ENCODE peak calls at places on chromosomes 7 and 10, in five cellular contexts. P is AG10803, J is psoas muscle, U is left ventricle myocardium inferior, X is fibroblast of lung. Y is an unnamed sample.

GRCh38 chr10:122678266-122678665 is 21.4 kb downstream of the C10orf120 start:
- DNase-seq in X (no peak), U (no peak), J (no peak), P (no peak), Y (no peak)

GRCh38 chr10:14374745-14375445 is 44.2 kb upstream of the FRMD4A start:
- DNase-seq in U (no peak), J (no peak), X (no peak), P (peak), Y (no peak)

GRCh38 chr7:40133561-40134427 is 628 bp downstream of the MPLKIP start:
- DNase-seq in P (peak), J (no peak), X (peak), U (no peak), Y (peak)

GRCh38 chr10:6542999-6543430 is 37.1 kb downstream of the PRKCQ start:
- DNase-seq in U (no peak), P (no peak), X (no peak), J (no peak), Y (no peak)

GRCh38 chr7:130453051-130453450 is 12.2 kb upstream of the CEP41 start:
- DNase-seq in P (no peak), J (no peak), X (peak), U (no peak), Y (no peak)

GRCh38 chr7:149307775-149308501 is 45.9 kb downstream of the ZNF783 start:
- DNase-seq in U (no peak), P (no peak), J (no peak), X (no peak), Y (no peak)

GRCh38 chr10:84267503-84268126 is 22.8 kb downstream of the RGR start:
- DNase-seq in J (no peak), X (peak), U (no peak), P (peak), Y (peak)

GRCh38 chr10:75358835-75359421 is 42.6 kb downstream of the ZNF503 start:
- DNase-seq in J (peak), X (peak), P (peak), U (no peak), Y (peak)

GRCh38 chr10:26869528-26869927 is 8.8 kb upstream of the ABI1 start:
- DNase-seq in U (no peak), X (no peak), J (no peak), P (peak), Y (peak)

GRCh38 chr7:18459439-18459838 is 36.1 kb upstream of the HDAC9 start:
- DNase-seq in P (no peak), U (no peak), X (no peak), J (no peak), Y (no peak)

GRCh38 chr10:49175587-49176309 is 12.4 kb downstream of the TMEM273 start:
- DNase-seq in X (no peak), J (no peak), P (no peak), U (no peak), Y (no peak)

GRCh38 chr7:133119067-133119466 is 37.2 kb upstream of the CHCHD3 start:
- DNase-seq in J (no peak), P (no peak), X (no peak), U (no peak), Y (no peak)

GRCh38 chr7:45923290-45923689 is 2.2 kb upstream of the IGFBP3 start:
- DNase-seq in P (peak), X (peak), U (peak), J (peak), Y (peak)

GRCh38 chr7:149007615-149008014 is 20.7 kb downstream of the PDIA4 start:
- DNase-seq in U (no peak), J (no peak), P (no peak), X (no peak), Y (no peak)

GRCh38 chr10:17162828-17163227 is 33.2 kb upstream of the CUBN start:
- DNase-seq in X (no peak), P (no peak), U (no peak), J (no peak), Y (no peak)

GRCh38 chr7:77386165-77386824 is 29.9 kb downstream of the GSAP start:
- DNase-seq in X (no peak), U (no peak), J (no peak), P (peak), Y (peak)

GRCh38 chr7:44281811-44282600 is 43.4 kb downstream of the CAMK2B start:
- DNase-seq in X (no peak), J (peak), U (peak), P (no peak), Y (no peak)

GRCh38 chr10:52966904-52967303 is 194.3 kb upstream of the MBL2 start:
- DNase-seq in J (no peak), P (no peak), U (no peak), X (no peak), Y (no peak)

GRCh38 chr10:122060250-122060649 is 71.3 kb downstream of the TACC2 start:
- DNase-seq in P (peak), X (peak), U (no peak), J (no peak), Y (no peak)

GRCh38 chr10:43209064-43209455 is 57.8 kb downstream of the RASGEF1A start:
- DNase-seq in U (no peak), X (no peak), J (no peak), P (no peak), Y (no peak)

GRCh38 chr7:117972606-117973005 is 99.4 kb upstream of the CTTNBP2 start:
- DNase-seq in P (no peak), U (no peak), J (no peak), X (no peak), Y (no peak)

GRCh38 chr10:24723386-24723787 is 300 bp downstream of the ARHGAP21 start:
- DNase-seq in J (peak), U (no peak), X (no peak), P (peak), Y (no peak)

GRCh38 chr10:101783736-101784118 is 481 bp upstream of the NPM3 start:
- DNase-seq in J (no peak), U (no peak), P (no peak), X (no peak), Y (peak)

GRCh38 chr7:1989049-1989860 is 243.5 kb downstream of the MAD1L1 start:
- DNase-seq in J (no peak), X (no peak), U (no peak), P (no peak), Y (no peak)

GRCh38 chr10:113894581-113894980 is 40.1 kb downstream of the NHLRC2 start:
- DNase-seq in P (no peak), X (no peak), U (no peak), J (no peak), Y (no peak)

GRCh38 chr7:157811946-157812345 is 475.1 kb downstream of the DNAJB6 start:
- DNase-seq in U (peak), P (no peak), X (no peak), J (no peak), Y (no peak)

GRCh38 chr10:111113961-111114830 is 37.4 kb downstream of the ADRA2A start:
- DNase-seq in P (peak), X (no peak), J (peak), U (no peak), Y (peak)

GRCh38 chr10:103587073-103587472 is 93.6 kb downstream of the NEURL1 start:
- DNase-seq in P (no peak), J (no peak), U (no peak), X (no peak), Y (no peak)

GRCh38 chr10:103582331-103583123 is 89.0 kb downstream of the NEURL1 start:
- DNase-seq in X (no peak), J (no peak), U (no peak), P (no peak), Y (no peak)

GRCh38 chr10:103583871-103584215 is 90.3 kb downstream of the NEURL1 start:
- DNase-seq in X (no peak), U (no peak), P (no peak), J (no peak), Y (no peak)

GRCh38 chr10:103585011-103585405 is 91.5 kb downstream of the NEURL1 start:
- DNase-seq in X (no peak), P (no peak), J (no peak), U (no peak), Y (no peak)

GRCh38 chr10:103584216-103585010 is 90.9 kb downstream of the NEURL1 start:
- DNase-seq in U (no peak), J (peak), X (peak), P (peak), Y (peak)
- H3K4me3 ChIP-seq in U (peak), J (peak), X (no peak), P (peak), Y (no peak)

GRCh38 chr10:59557642-59558041 is 152.0 kb downstream of the SLC16A9 start:
- DNase-seq in J (no peak), P (no peak), U (no peak), X (no peak), Y (no peak)
- H3K4me3 ChIP-seq in J (no peak), P (no peak), U (no peak), X (no peak), Y (no peak)

DNA sequence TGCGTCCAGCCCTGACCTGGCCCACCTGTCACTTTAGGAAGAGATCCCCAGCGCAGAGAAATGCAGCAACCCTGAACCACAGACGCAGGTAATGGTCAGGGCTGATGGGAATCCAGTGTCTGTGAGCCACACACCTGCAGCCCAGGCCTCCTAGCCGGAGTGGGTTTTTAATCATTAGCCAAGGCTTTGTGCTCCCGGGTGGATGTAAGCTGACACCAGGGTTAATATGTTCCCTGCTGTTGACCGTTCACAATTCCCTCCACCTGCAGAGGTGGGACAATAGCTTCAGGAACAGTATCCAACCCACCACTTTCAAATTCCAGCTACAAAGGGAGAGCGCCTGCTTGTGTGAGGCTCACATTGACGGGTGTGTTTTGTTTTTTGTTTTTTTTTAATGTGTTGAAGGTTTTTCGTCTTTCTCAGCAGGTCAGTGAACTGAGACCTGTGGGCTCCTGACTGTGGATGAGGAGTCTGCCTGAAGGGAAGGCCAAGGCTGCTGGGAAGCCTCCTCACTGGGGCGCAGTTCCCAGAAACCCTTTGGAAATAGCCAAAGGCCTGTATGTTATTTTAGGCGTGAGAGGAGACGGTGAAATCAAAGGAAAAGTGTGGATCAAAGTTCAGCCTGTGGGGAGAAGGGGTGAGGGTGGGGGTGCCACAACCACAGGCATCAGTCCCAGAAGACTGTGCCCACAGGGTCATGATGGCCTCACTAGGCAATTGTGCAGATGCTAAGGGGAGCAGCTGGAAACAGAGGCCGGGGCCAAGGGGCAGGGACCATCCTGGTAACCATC is 111.1 kb downstream of the TNS3 start:
- DNase-seq in J (no peak), X (no peak), P (no peak), U (no peak), Y (peak)
- H3K4me3 ChIP-seq in J (no peak), X (no peak), P (no peak), U (no peak), Y (no peak)

GRCh38 chr10:93751832-93752231 is 5.9 kb upstream of the LGI1 start:
- DNase-seq in X (no peak), P (peak), J (no peak), U (no peak), Y (peak)
- H3K4me3 ChIP-seq in X (no peak), P (peak), J (peak), U (peak), Y (no peak)

GRCh38 chr7:21422747-21423146 is 5.1 kb upstream of the SP4 start:
- DNase-seq in P (no peak), X (no peak), U (no peak), J (no peak), Y (no peak)
- H3K4me3 ChIP-seq in P (no peak), X (no peak), U (no peak), J (no peak), Y (no peak)

DNA sequence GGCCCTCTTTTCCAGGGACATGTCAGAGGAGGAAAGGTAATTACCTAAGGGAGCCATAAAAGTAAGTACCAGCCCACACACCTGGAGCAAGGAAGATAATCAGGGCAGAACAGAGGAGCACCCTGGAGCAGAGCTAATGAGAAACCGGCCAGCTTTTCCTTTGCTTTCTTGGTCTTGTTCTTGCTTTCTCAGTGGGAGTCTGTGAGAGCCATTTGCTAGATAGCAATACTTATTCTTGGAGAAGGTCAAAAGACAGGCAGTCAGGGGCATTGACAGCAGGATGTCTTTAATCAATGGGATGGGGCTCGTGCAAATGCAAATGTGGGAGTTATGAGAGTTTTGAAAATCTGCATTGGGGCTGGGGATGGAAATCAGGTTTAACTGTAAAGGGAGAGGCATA is 35.8 kb upstream of the PPP1R17 start:
- DNase-seq in P (no peak), X (no peak), U (no peak), J (no peak), Y (no peak)
- H3K4me3 ChIP-seq in P (no peak), X (no peak), U (no peak), J (no peak), Y (no peak)

GRCh38 chr7:87113077-87113476 is 39.2 kb upstream of the DMTF1 start:
- DNase-seq in P (peak), X (peak), J (no peak), U (no peak), Y (peak)
- H3K4me3 ChIP-seq in P (no peak), X (no peak), J (no peak), U (no peak), Y (no peak)

DNA sequence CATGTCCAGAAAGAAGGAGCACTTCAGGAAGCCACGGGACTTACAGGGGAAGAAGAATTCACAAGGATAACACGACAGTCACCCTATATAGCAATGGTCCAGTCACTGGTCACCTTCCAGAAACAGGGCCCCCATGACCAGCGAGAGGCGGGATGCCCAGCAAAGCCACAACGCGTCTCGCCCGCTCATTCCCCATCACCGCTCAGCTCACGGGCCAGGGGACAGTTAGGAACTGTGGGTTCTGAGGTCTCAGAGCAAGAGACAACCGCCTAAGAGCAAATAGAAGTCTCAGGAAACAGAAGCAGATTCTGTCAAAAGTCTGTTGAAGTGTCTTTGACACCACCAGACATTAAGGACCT is 71.9 kb downstream of the PROSER2 start:
- DNase-seq in J (no peak), U (no peak), X (no peak), P (no peak), Y (no peak)
- H3K4me3 ChIP-seq in J (no peak), U (no peak), X (no peak), P (no peak), Y (no peak)

GRCh38 chr7:36348256-36348655 is 41.4 kb upstream of the ANLN start:
- DNase-seq in P (peak), X (peak), U (no peak), J (no peak), Y (peak)

GRCh38 chr7:36344618-36345017 is 45.0 kb upstream of the ANLN start:
- DNase-seq in U (no peak), J (no peak), P (no peak), X (no peak), Y (no peak)

GRCh38 chr7:36346260-36346831 is 43.3 kb upstream of the ANLN start:
- DNase-seq in U (no peak), X (peak), J (no peak), P (peak), Y (peak)

GRCh38 chr7:36348771-36349170 is 40.9 kb upstream of the ANLN start:
- DNase-seq in U (no peak), P (no peak), J (no peak), X (no peak), Y (no peak)

GRCh38 chr7:36343548-36343947 is 46.1 kb upstream of the ANLN start:
- DNase-seq in U (no peak), X (no peak), J (no peak), P (no peak), Y (no peak)
- H3K4me3 ChIP-seq in U (no peak), X (no peak), J (no peak), P (no peak), Y (no peak)

Y was measured in fibroblast of mammary gland.